ENCODE peak calls at places on chromosomes 16 and 17, in ten cellular contexts. K is T-helper 1 cell, D is AG04450, Z is left ventricle myocardium inferior, N is AG20443, A is uterus, Q is NCI-H460, F is astrocyte of the spinal cord, W is GOT3, S is NCI-H774. L is an unnamed sample.

GRCh38 chr17:34614698-34615097 is 35.3 kb downstream of the TMEM132E start:
- DNase-seq in K (no peak), D (no peak), Z (no peak), N (no peak), A (no peak), Q (no peak), F (no peak), W (no peak), S (no peak), L (no peak)

GRCh38 chr16:3963203-3963602 is 82.7 kb upstream of the CREBBP start:
- DNase-seq in K (peak; percentile 34), D (no peak), Z (no peak), N (no peak), A (no peak), Q (no peak), F (no peak), W (no peak), S (no peak), L (no peak)

GRCh38 chr17:30271102-30271501 is 20.6 kb downstream of the BLMH start:
- DNase-seq in K (no peak), D (no peak), Z (no peak), N (no peak), A (no peak), Q (no peak), F (peak; percentile 83), W (no peak), S (no peak), L (no peak)

GRCh38 chr16:11783319-11784047 is 13.6 kb downstream of the ZC3H7A start:
- DNase-seq in K (peak; percentile 64), D (no peak), Z (no peak), N (peak; percentile 22), A (no peak), Q (no peak), F (peak; percentile 49), W (no peak), S (no peak), L (peak; percentile 62)

GRCh38 chr16:55730115-55730514 is 74.3 kb downstream of the SLC6A2 start:
- DNase-seq in K (no peak), D (no peak), Z (no peak), N (no peak), A (no peak), Q (no peak), F (no peak), W (no peak), S (no peak), L (no peak)

GRCh38 chr16:56874800-56875199 is 9.8 kb downstream of the SLC12A3 start:
- DNase-seq in K (no peak), D (no peak), Z (no peak), N (no peak), A (no peak), Q (no peak), F (peak; percentile 19), W (no peak), S (no peak), L (no peak)

GRCh38 chr16:81551821-81552304 is 107.3 kb downstream of the CMIP start:
- DNase-seq in K (no peak), D (no peak), Z (peak; percentile 36), N (peak; percentile 29), A (no peak), Q (no peak), F (no peak), W (no peak), S (no peak), L (no peak)

GRCh38 chr16:66188786-66189725 is 177.4 kb upstream of the CDH5 start:
- DNase-seq in K (no peak), D (peak; percentile 63), Z (no peak), N (peak; percentile 39), A (peak; percentile 42), Q (no peak), F (peak; percentile 79), W (no peak), S (no peak), L (no peak)

GRCh38 chr16:1936945-1937479 is 6.0 kb downstream of the MSRB1 start:
- DNase-seq in K (no peak), D (no peak), Z (no peak), N (no peak), A (no peak), Q (no peak), F (no peak), W (no peak), S (no peak), L (no peak)

GRCh38 chr16:87789437-87790277 is 23.9 kb upstream of the KLHDC4 start:
- DNase-seq in K (no peak), D (peak; percentile 39), Z (no peak), N (peak; percentile 91), A (no peak), Q (no peak), F (peak; percentile 37), W (peak; percentile 37), S (no peak), L (peak; percentile 78)

GRCh38 chr17:21376835-21377690 is 906 bp downstream of the KCNJ12 start:
- DNase-seq in K (no peak), D (no peak), Z (no peak), N (peak; percentile 78), A (no peak), Q (peak; percentile 14), F (peak; percentile 37), W (no peak), S (no peak), L (no peak)

GRCh38 chr17:82495844-82496528 is 23.5 kb upstream of the FOXK2 start:
- DNase-seq in K (no peak), D (no peak), Z (no peak), N (no peak), A (no peak), Q (no peak), F (no peak), W (no peak), S (peak; percentile 69), L (no peak)

GRCh38 chr16:27361987-27362386 is 40.0 kb upstream of the IL21R start:
- DNase-seq in K (no peak), D (no peak), Z (no peak), N (no peak), A (no peak), Q (no peak), F (no peak), W (no peak), S (no peak), L (no peak)

GRCh38 chr17:40551091-40551873 is 14.0 kb downstream of the CCR7 start:
- DNase-seq in K (no peak), D (peak; percentile 99), Z (peak; percentile 67), N (peak; percentile 88), A (peak; percentile 93), Q (peak; percentile 51), F (peak; percentile 98), W (peak; percentile 50), S (no peak), L (no peak)

L was measured in epithelial cell of proximal tubule.